ENCODE peak calls at places on chromosomes 12 and 14, in eight cellular contexts. One of them, this sample, is unnamed.

GRCh38 chr14:69713976-69714716 is 52.8 kb upstream of the SRSF5 start:
- DNase-seq in tibial nerve: no peak
- DNase-seq in CD8-positive, alpha-beta T cell: no peak
- DNase-seq in upper lobe of right lung: no peak
- DNase-seq in heart right ventricle: no peak
- DNase-seq in pancreas: no peak
- DNase-seq in A549: no peak
- DNase-seq in body of pancreas: no peak
- DNase-seq in this sample: no peak

GRCh38 chr14:35401422-35401729 is 3.2 kb downstream of the NFKBIA start:
- DNase-seq in heart right ventricle: no peak
- DNase-seq in CD8-positive, alpha-beta T cell: no peak
- DNase-seq in A549: no peak
- DNase-seq in upper lobe of right lung: no peak
- DNase-seq in tibial nerve: no peak
- DNase-seq in body of pancreas: no peak
- DNase-seq in pancreas: no peak
- DNase-seq in this sample: no peak

GRCh38 chr14:58638231-58639205 is 756 bp downstream of the DACT1 start:
- DNase-seq in pancreas: peak; percentile 78
- DNase-seq in CD8-positive, alpha-beta T cell: no peak
- DNase-seq in tibial nerve: no peak
- DNase-seq in A549: no peak
- DNase-seq in upper lobe of right lung: peak; percentile 70
- DNase-seq in heart right ventricle: peak; percentile 24
- DNase-seq in body of pancreas: peak; percentile 29
- DNase-seq in this sample: peak; percentile 56

GRCh38 chr12:524167-524951 is 64.6 kb downstream of the B4GALNT3 start:
- DNase-seq in heart right ventricle: no peak
- DNase-seq in body of pancreas: peak; percentile 22
- DNase-seq in CD8-positive, alpha-beta T cell: no peak
- DNase-seq in pancreas: no peak
- DNase-seq in tibial nerve: no peak
- DNase-seq in upper lobe of right lung: no peak
- DNase-seq in A549: no peak
- DNase-seq in this sample: no peak

GRCh38 chr12:110996415-110996814 is 76.0 kb upstream of the MYL2 start:
- DNase-seq in pancreas: no peak
- DNase-seq in A549: no peak
- DNase-seq in upper lobe of right lung: no peak
- DNase-seq in heart right ventricle: no peak
- DNase-seq in body of pancreas: no peak
- DNase-seq in CD8-positive, alpha-beta T cell: no peak
- DNase-seq in tibial nerve: no peak
- DNase-seq in this sample: no peak

GRCh38 chr14:90815817-90816662 is at the start of gene TTC7B:
- DNase-seq in upper lobe of right lung: peak; percentile 76
- DNase-seq in A549: peak; percentile 83
- DNase-seq in heart right ventricle: peak; percentile 65
- DNase-seq in body of pancreas: peak; percentile 63
- DNase-seq in CD8-positive, alpha-beta T cell: no peak
- DNase-seq in tibial nerve: no peak
- DNase-seq in pancreas: no peak
- DNase-seq in this sample: peak; percentile 77

GRCh38 chr12:53965251-53966069 is 7.5 kb upstream of the HOXC11 start:
- DNase-seq in upper lobe of right lung: no peak
- DNase-seq in body of pancreas: no peak
- DNase-seq in CD8-positive, alpha-beta T cell: no peak
- DNase-seq in heart right ventricle: no peak
- DNase-seq in pancreas: peak; percentile 23
- DNase-seq in tibial nerve: peak; percentile 52
- DNase-seq in A549: no peak
- DNase-seq in this sample: no peak

GRCh38 chr12:22657538-22657937 is 32.6 kb downstream of the ETNK1 start:
- DNase-seq in body of pancreas: no peak
- DNase-seq in upper lobe of right lung: no peak
- DNase-seq in CD8-positive, alpha-beta T cell: no peak
- DNase-seq in A549: no peak
- DNase-seq in heart right ventricle: no peak
- DNase-seq in pancreas: no peak
- DNase-seq in tibial nerve: no peak
- DNase-seq in this sample: no peak

GRCh38 chr12:5480218-5480952 is 48.5 kb downstream of the NTF3 start:
- DNase-seq in tibial nerve: no peak
- DNase-seq in CD8-positive, alpha-beta T cell: no peak
- DNase-seq in upper lobe of right lung: no peak
- DNase-seq in A549: no peak
- DNase-seq in heart right ventricle: no peak
- DNase-seq in pancreas: no peak
- DNase-seq in body of pancreas: no peak
- DNase-seq in this sample: no peak

GRCh38 chr14:53957739-53958138 is 1.1 kb upstream of the BMP4 start:
- DNase-seq in upper lobe of right lung: no peak
- DNase-seq in CD8-positive, alpha-beta T cell: no peak
- DNase-seq in heart right ventricle: no peak
- DNase-seq in A549: no peak
- DNase-seq in pancreas: no peak
- DNase-seq in tibial nerve: no peak
- DNase-seq in body of pancreas: no peak
- DNase-seq in this sample: no peak

GRCh38 chr12:3150308-3150670 is 73.1 kb downstream of the TSPAN9 start:
- DNase-seq in CD8-positive, alpha-beta T cell: no peak
- DNase-seq in pancreas: no peak
- DNase-seq in heart right ventricle: no peak
- DNase-seq in body of pancreas: no peak
- DNase-seq in A549: no peak
- DNase-seq in tibial nerve: no peak
- DNase-seq in upper lobe of right lung: no peak
- DNase-seq in this sample: no peak

GRCh38 chr12:15939111-15939510 is 28.0 kb downstream of the DERA start:
- DNase-seq in tibial nerve: no peak
- DNase-seq in upper lobe of right lung: no peak
- DNase-seq in pancreas: no peak
- DNase-seq in CD8-positive, alpha-beta T cell: no peak
- DNase-seq in heart right ventricle: no peak
- DNase-seq in body of pancreas: no peak
- DNase-seq in A549: no peak
- DNase-seq in this sample: no peak

GRCh38 chr14:22432348-22432976 is 156.6 kb downstream of the DAD1 start:
- DNase-seq in A549: peak; percentile 41
- DNase-seq in CD8-positive, alpha-beta T cell: no peak
- DNase-seq in pancreas: no peak
- DNase-seq in body of pancreas: peak; percentile 67
- DNase-seq in heart right ventricle: no peak
- DNase-seq in upper lobe of right lung: no peak
- DNase-seq in tibial nerve: peak; percentile 52
- DNase-seq in this sample: peak; percentile 36

GRCh38 chr14:35398095-35398584 is 6.4 kb downstream of the NFKBIA start:
- DNase-seq in pancreas: no peak
- DNase-seq in tibial nerve: peak; percentile 55
- DNase-seq in body of pancreas: no peak
- DNase-seq in A549: no peak
- DNase-seq in heart right ventricle: no peak
- DNase-seq in upper lobe of right lung: no peak
- DNase-seq in CD8-positive, alpha-beta T cell: no peak
- DNase-seq in this sample: peak; percentile 44

GRCh38 chr12:48027183-48028002 is 23.1 kb upstream of the COL2A1 start:
- DNase-seq in body of pancreas: no peak
- DNase-seq in tibial nerve: no peak
- DNase-seq in CD8-positive, alpha-beta T cell: no peak
- DNase-seq in pancreas: no peak
- DNase-seq in A549: no peak
- DNase-seq in upper lobe of right lung: no peak
- DNase-seq in heart right ventricle: no peak
- DNase-seq in this sample: no peak

GRCh38 chr12:25364529-25365339 is 114.0 kb upstream of the KRAS start:
- DNase-seq in pancreas: no peak
- DNase-seq in heart right ventricle: no peak
- DNase-seq in body of pancreas: no peak
- DNase-seq in CD8-positive, alpha-beta T cell: peak; percentile 23
- DNase-seq in tibial nerve: no peak
- DNase-seq in A549: no peak
- DNase-seq in upper lobe of right lung: no peak
- DNase-seq in this sample: no peak

GRCh38 chr14:28482644-28483043 is 283.9 kb upstream of the FOXG1 start:
- DNase-seq in tibial nerve: no peak
- DNase-seq in heart right ventricle: no peak
- DNase-seq in CD8-positive, alpha-beta T cell: no peak
- DNase-seq in upper lobe of right lung: no peak
- DNase-seq in A549: no peak
- DNase-seq in pancreas: no peak
- DNase-seq in body of pancreas: no peak
- DNase-seq in this sample: no peak

GRCh38 chr12:56461235-56462159 is 6.9 kb upstream of the SPRYD4 start:
- DNase-seq in pancreas: no peak
- DNase-seq in body of pancreas: no peak
- DNase-seq in upper lobe of right lung: no peak
- DNase-seq in CD8-positive, alpha-beta T cell: no peak
- DNase-seq in heart right ventricle: no peak
- DNase-seq in A549: peak; percentile 34
- DNase-seq in tibial nerve: no peak
- DNase-seq in this sample: no peak

GRCh38 chr14:92960706-92961566 is 38.0 kb downstream of the CHGA start:
- DNase-seq in body of pancreas: no peak
- DNase-seq in pancreas: peak; percentile 42
- DNase-seq in A549: peak; percentile 41
- DNase-seq in tibial nerve: no peak
- DNase-seq in upper lobe of right lung: no peak
- DNase-seq in CD8-positive, alpha-beta T cell: no peak
- DNase-seq in heart right ventricle: no peak
- DNase-seq in this sample: no peak

GRCh38 chr14:55136241-55136640 is 7.2 kb downstream of the LGALS3 start:
- DNase-seq in pancreas: no peak
- DNase-seq in upper lobe of right lung: no peak
- DNase-seq in CD8-positive, alpha-beta T cell: no peak
- DNase-seq in A549: no peak
- DNase-seq in tibial nerve: no peak
- DNase-seq in heart right ventricle: no peak
- DNase-seq in body of pancreas: no peak
- DNase-seq in this sample: peak; percentile 47

GRCh38 chr14:21455592-21455911 is 371 bp downstream of the CHD8 start:
- DNase-seq in body of pancreas: no peak
- DNase-seq in upper lobe of right lung: no peak
- DNase-seq in pancreas: no peak
- DNase-seq in heart right ventricle: no peak
- DNase-seq in A549: no peak
- DNase-seq in tibial nerve: no peak
- DNase-seq in CD8-positive, alpha-beta T cell: no peak
- DNase-seq in this sample: no peak

GRCh38 chr12:83827193-83827592 is 1085.4 kb downstream of the SLC6A15 start:
- DNase-seq in CD8-positive, alpha-beta T cell: no peak
- DNase-seq in tibial nerve: no peak
- DNase-seq in A549: no peak
- DNase-seq in body of pancreas: no peak
- DNase-seq in upper lobe of right lung: no peak
- DNase-seq in pancreas: no peak
- DNase-seq in heart right ventricle: no peak
- DNase-seq in this sample: no peak

DNA sequence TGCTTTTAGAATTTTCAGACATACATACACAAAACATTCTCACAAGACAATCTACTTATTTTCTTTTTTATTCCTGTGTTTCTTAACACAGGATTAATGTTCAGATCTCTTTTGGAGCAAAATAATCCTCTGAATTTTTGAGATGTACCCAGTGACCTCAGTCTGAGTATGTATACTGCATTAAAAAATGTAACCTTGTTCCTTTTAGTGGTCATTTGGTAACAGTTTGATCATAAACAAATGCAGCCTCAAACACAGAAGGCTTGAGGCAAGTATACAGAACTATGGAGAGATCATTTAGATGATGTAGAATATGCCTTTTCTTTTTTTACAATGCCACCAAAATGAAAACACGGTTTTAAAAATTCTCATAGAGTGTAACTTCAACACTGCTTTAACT is 9.7 kb downstream of the HIF1A start:
- DNase-seq in tibial nerve: no peak
- DNase-seq in upper lobe of right lung: no peak
- DNase-seq in body of pancreas: no peak
- DNase-seq in A549: no peak
- DNase-seq in heart right ventricle: no peak
- DNase-seq in pancreas: no peak
- DNase-seq in CD8-positive, alpha-beta T cell: no peak
- DNase-seq in this sample: peak; percentile 38
- H3K4me1 ChIP-seq in tibial nerve: peaks cover 17% of the 10 kb centered on the region
- H3K4me1 ChIP-seq in upper lobe of right lung: peaks cover 40% of the 10 kb centered on the region
- H3K4me1 ChIP-seq in body of pancreas: peaks cover 30% of the 10 kb centered on the region
- H3K4me1 ChIP-seq in A549: peaks cover 72% of the 10 kb centered on the region
- H3K4me1 ChIP-seq in heart right ventricle: no peaks in the 10 kb centered on the region
- H3K4me1 ChIP-seq in pancreas: peaks cover 29% of the 10 kb centered on the region
- H3K4me1 ChIP-seq in CD8-positive, alpha-beta T cell: peaks cover 45% of the 10 kb centered on the region
- H3K4me1 ChIP-seq in this sample: peaks cover 34% of the 10 kb centered on the region

GRCh38 chr14:83164591-83164990 is 1630.9 kb upstream of the SEL1L start:
- DNase-seq in pancreas: no peak
- DNase-seq in heart right ventricle: no peak
- DNase-seq in A549: no peak
- DNase-seq in CD8-positive, alpha-beta T cell: no peak
- DNase-seq in body of pancreas: no peak
- DNase-seq in tibial nerve: no peak
- DNase-seq in upper lobe of right lung: no peak
- DNase-seq in this sample: no peak
- TF ChIP-seq CTCF in pancreas: no peak
- TF ChIP-seq CTCF in heart right ventricle: no peak
- TF ChIP-seq CTCF in A549: no peak
- TF ChIP-seq CTCF in CD8-positive, alpha-beta T cell: no peak
- TF ChIP-seq CTCF in body of pancreas: no peak
- TF ChIP-seq CTCF in tibial nerve: no peak
- TF ChIP-seq CTCF in upper lobe of right lung: no peak
- TF ChIP-seq CTCF in this sample: no peak

DNA sequence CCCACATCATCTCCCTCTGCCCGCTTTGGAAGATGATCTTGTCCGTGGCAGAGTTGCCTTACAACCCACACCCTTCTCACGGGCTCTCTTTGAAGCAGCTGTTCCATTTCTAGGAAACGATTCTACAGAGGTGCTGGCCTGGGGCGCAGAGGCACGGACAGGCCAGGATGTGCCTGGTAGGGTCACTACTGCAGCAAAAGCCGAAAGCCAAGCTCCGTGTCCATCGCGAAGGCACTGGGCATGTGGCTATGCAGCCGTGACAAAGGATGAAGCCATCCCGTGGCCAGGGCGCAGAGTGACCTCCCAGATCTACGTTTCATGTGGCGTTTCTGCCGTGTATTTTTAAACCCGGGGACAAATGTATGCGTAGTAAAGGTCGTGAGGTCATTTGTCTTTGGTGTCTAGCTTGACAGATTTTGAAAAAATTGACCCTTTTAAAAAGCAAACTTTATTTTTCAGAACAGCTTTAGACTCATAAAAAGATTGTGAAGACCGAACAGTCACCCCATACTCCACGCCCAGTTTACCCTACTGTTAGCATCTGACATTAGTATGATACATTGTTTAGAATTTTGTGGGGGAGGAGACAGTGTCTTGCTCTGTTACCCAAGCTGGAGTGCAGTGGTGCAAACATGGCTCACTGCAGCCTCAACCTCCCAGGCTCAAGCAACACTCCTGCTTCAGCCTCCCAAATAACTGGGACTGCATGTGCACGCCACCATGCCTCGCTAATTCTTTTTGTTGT is 40.4 kb upstream of the NCOR2 start:
- DNase-seq in body of pancreas: no peak
- DNase-seq in tibial nerve: no peak
- DNase-seq in upper lobe of right lung: no peak
- DNase-seq in heart right ventricle: no peak
- DNase-seq in pancreas: peak; percentile 32
- DNase-seq in CD8-positive, alpha-beta T cell: no peak
- DNase-seq in A549: no peak
- DNase-seq in this sample: no peak
- H3K4me1 ChIP-seq in body of pancreas: peaks cover 19% of the 10 kb centered on the region
- H3K4me1 ChIP-seq in tibial nerve: peaks cover 18% of the 10 kb centered on the region
- H3K4me1 ChIP-seq in upper lobe of right lung: peaks cover 23% of the 10 kb centered on the region
- H3K4me1 ChIP-seq in heart right ventricle: no peaks in the 10 kb centered on the region
- H3K4me1 ChIP-seq in pancreas: peaks cover 18% of the 10 kb centered on the region
- H3K4me1 ChIP-seq in CD8-positive, alpha-beta T cell: peaks cover 30% of the 10 kb centered on the region
- H3K4me1 ChIP-seq in A549: peaks cover 50% of the 10 kb centered on the region
- H3K4me1 ChIP-seq in this sample: peaks cover 3% of the 10 kb centered on the region

GRCh38 chr12:49687941-49688340 is 19.3 kb downstream of the FMNL3 start:
- DNase-seq in pancreas: no peak
- DNase-seq in body of pancreas: no peak
- DNase-seq in A549: no peak
- DNase-seq in tibial nerve: no peak
- DNase-seq in CD8-positive, alpha-beta T cell: no peak
- DNase-seq in upper lobe of right lung: no peak
- DNase-seq in heart right ventricle: no peak
- DNase-seq in this sample: no peak
- TF ChIP-seq CTCF in pancreas: no peak
- TF ChIP-seq CTCF in body of pancreas: no peak
- TF ChIP-seq CTCF in A549: no peak
- TF ChIP-seq CTCF in tibial nerve: no peak
- TF ChIP-seq CTCF in CD8-positive, alpha-beta T cell: no peak
- TF ChIP-seq CTCF in upper lobe of right lung: no peak
- TF ChIP-seq CTCF in heart right ventricle: no peak
- TF ChIP-seq CTCF in this sample: no peak